ENCODE peak calls at places on chromosome 21, in six cellular contexts. W is OCI-LY7, Z is activated T-cell treated with anti-CD3 and anti-CD28 coated beads for 48 hours, C is stromal cell of bone marrow, L is GM04503, P is HT1080. D is an unnamed sample.

GRCh38 chr21:31684918-31685317 is 25.4 kb downstream of the SOD1 start:
- DNase-seq in W (no peak), Z (no peak), C (no peak), L (no peak), P (no peak), D (no peak)

GRCh38 chr21:17858764-17859163 is 39.6 kb upstream of the C21orf91 start:
- DNase-seq in W (no peak), Z (no peak), C (peak; percentile 2), L (no peak), P (no peak), D (no peak)

GRCh38 chr21:38806153-38806941 is 618 bp downstream of the ETS2 start:
- DNase-seq in W (peak; percentile 56), Z (no peak), C (no peak), L (no peak), P (no peak), D (no peak)

GRCh38 chr21:41707231-41707988 is 59.4 kb downstream of the RIPK4 start:
- DNase-seq in W (no peak), Z (no peak), C (no peak), L (no peak), P (peak; percentile 27), D (no peak)

GRCh38 chr21:25456672-25457071 is 150.6 kb downstream of the MRPL39 start:
- DNase-seq in W (no peak), Z (peak; percentile 41), C (no peak), L (no peak), P (no peak), D (no peak)

GRCh38 chr21:41074607-41075184 is 93.3 kb upstream of the BACE2 start:
- DNase-seq in W (no peak), Z (no peak), C (no peak), L (no peak), P (no peak), D (no peak)

GRCh38 chr21:16634522-16634914 is 878.3 kb upstream of the CXADR start:
- DNase-seq in W (no peak), Z (no peak), C (no peak), L (no peak), P (no peak), D (no peak)

GRCh38 chr21:41601573-41602371 is 93.8 kb upstream of the TMPRSS2 start:
- DNase-seq in W (no peak), Z (no peak), C (no peak), L (no peak), P (no peak), D (peak; percentile 28)

GRCh38 chr21:42397291-42398129 is 1.7 kb upstream of the TMPRSS3 start:
- DNase-seq in W (peak; percentile 25), Z (no peak), C (no peak), L (no peak), P (no peak), D (no peak)

GRCh38 chr21:28444131-28444530 is 548.5 kb downstream of the LTN1 start:
- DNase-seq in W (no peak), Z (no peak), C (no peak), L (no peak), P (no peak), D (no peak)

GRCh38 chr21:43574741-43575465 is 84.4 kb downstream of the HSF2BP start:
- DNase-seq in W (no peak), Z (no peak), C (no peak), L (no peak), P (no peak), D (no peak)

GRCh38 chr21:42358261-42358660 is 7.5 kb upstream of the TFF2 start:
- DNase-seq in W (no peak), Z (no peak), C (no peak), L (no peak), P (no peak), D (no peak)

GRCh38 chr21:41933259-41934079 is 20.3 kb downstream of the C2CD2 start:
- DNase-seq in W (no peak), Z (no peak), C (no peak), L (no peak), P (peak; percentile 37), D (no peak)

GRCh38 chr21:33246963-33247362 is 17.2 kb downstream of the IFNAR2 start:
- DNase-seq in W (no peak), Z (no peak), C (no peak), L (no peak), P (no peak), D (no peak)

GRCh38 chr21:35923971-35924370 is 136.4 kb downstream of the SETD4 start:
- DNase-seq in W (no peak), Z (no peak), C (no peak), L (no peak), P (peak; percentile 21), D (no peak)

GRCh38 chr21:38756746-38757145 is 49.0 kb upstream of the ETS2 start:
- DNase-seq in W (no peak), Z (no peak), C (no peak), L (peak; percentile 53), P (peak; percentile 76), D (no peak)

GRCh38 chr21:24375201-24375600 is 1232.1 kb downstream of the MRPL39 start:
- DNase-seq in W (no peak), Z (peak; percentile 17), C (no peak), L (no peak), P (peak; percentile 36), D (no peak)

GRCh38 chr21:44930543-44930981 is 9.3 kb upstream of the SLX9 start:
- DNase-seq in W (peak; percentile 47), Z (no peak), C (no peak), L (no peak), P (no peak), D (no peak)

GRCh38 chr21:33817663-33818433 is 97.8 kb downstream of the ATP5PO start:
- DNase-seq in W (no peak), Z (no peak), C (no peak), L (no peak), P (no peak), D (no peak)

GRCh38 chr21:28442624-28443023 is 550.1 kb downstream of the LTN1 start:
- DNase-seq in W (no peak), Z (no peak), C (peak; percentile 60), L (no peak), P (peak; percentile 26), D (no peak)

GRCh38 chr21:46097826-46098286 is at the start of gene COL6A2:
- DNase-seq in W (no peak), Z (peak; percentile 61), C (peak; percentile 57), L (no peak), P (no peak), D (peak; percentile 80)

GRCh38 chr21:19246018-19246417 is 842.4 kb upstream of the TMPRSS15 start:
- DNase-seq in W (no peak), Z (no peak), C (no peak), L (no peak), P (no peak), D (no peak)

GRCh38 chr21:34822957-34823356 is 154.2 kb downstream of the CLIC6 start:
- DNase-seq in W (no peak), Z (no peak), C (peak; percentile 68), L (no peak), P (peak; percentile 79), D (no peak)

GRCh38 chr21:38503588-38503987 is 5.3 kb upstream of the ERG start:
- DNase-seq in W (no peak), Z (no peak), C (no peak), L (no peak), P (no peak), D (peak; percentile 69)

GRCh38 chr21:41956926-41957729 is 3.3 kb upstream of the C2CD2 start:
- DNase-seq in W (no peak), Z (no peak), C (no peak), L (peak; percentile 46), P (peak; percentile 80), D (no peak)

GRCh38 chr21:36188081-36188681 is 31.6 kb downstream of the DOP1B start:
- DNase-seq in W (no peak), Z (no peak), C (no peak), L (no peak), P (no peak), D (no peak)

GRCh38 chr21:37983336-37984095 is 67.3 kb upstream of the KCNJ6 start:
- DNase-seq in W (no peak), Z (no peak), C (no peak), L (no peak), P (peak; percentile 63), D (peak; percentile 79)

GRCh38 chr21:38277501-38278111 is 20.8 kb downstream of the KCNJ15 start:
- DNase-seq in W (no peak), Z (no peak), C (peak; percentile 99), L (peak; percentile 94), P (peak; percentile 98), D (no peak)

GRCh38 chr21:45637883-45638282 is 5.6 kb upstream of the PCBP3 start:
- DNase-seq in W (no peak), Z (no peak), C (no peak), L (no peak), P (no peak), D (peak; percentile 43)